ENCODE peak calls at places on chromosomes 11 and 22, in seven cellular contexts. One of them, this sample, is unnamed.

GRCh38 chr11:27699242-27699925 is 871 bp downstream of the BDNF start:
- DNase-seq in activated CD4-positive, CD25-positive, alpha-beta regulatory T cell: no peak
- DNase-seq in HAP-1: peak
- DNase-seq in ecto neural progenitor cell: peak
- DNase-seq in KG1: no peak
- DNase-seq in cardiac fibroblast: peak
- DNase-seq in HCEC 1CT: peak
- DNase-seq in this sample: no peak

GRCh38 chr22:29689872-29690213 is 30.0 kb upstream of the CABP7 start:
- DNase-seq in activated CD4-positive, CD25-positive, alpha-beta regulatory T cell: no peak
- DNase-seq in HAP-1: peak
- DNase-seq in ecto neural progenitor cell: peak
- DNase-seq in KG1: no peak
- DNase-seq in cardiac fibroblast: peak
- DNase-seq in HCEC 1CT: peak
- DNase-seq in this sample: peak

GRCh38 chr22:36036167-36036624 is 7.6 kb upstream of the RBFOX2 start:
- DNase-seq in activated CD4-positive, CD25-positive, alpha-beta regulatory T cell: no peak
- DNase-seq in HAP-1: peak
- DNase-seq in ecto neural progenitor cell: no peak
- DNase-seq in KG1: no peak
- DNase-seq in cardiac fibroblast: no peak
- DNase-seq in HCEC 1CT: no peak
- DNase-seq in this sample: no peak

GRCh38 chr11:73273246-73273890 is 1.2 kb downstream of the P2RY6 start:
- DNase-seq in activated CD4-positive, CD25-positive, alpha-beta regulatory T cell: no peak
- DNase-seq in HAP-1: no peak
- DNase-seq in ecto neural progenitor cell: peak
- DNase-seq in KG1: no peak
- DNase-seq in cardiac fibroblast: no peak
- DNase-seq in HCEC 1CT: no peak
- DNase-seq in this sample: no peak

GRCh38 chr11:72233773-72234513 is 9.4 kb downstream of the INPPL1 start:
- DNase-seq in activated CD4-positive, CD25-positive, alpha-beta regulatory T cell: no peak
- DNase-seq in HAP-1: no peak
- DNase-seq in ecto neural progenitor cell: no peak
- DNase-seq in KG1: no peak
- DNase-seq in cardiac fibroblast: no peak
- DNase-seq in HCEC 1CT: no peak
- DNase-seq in this sample: no peak

GRCh38 chr22:24599514-24599913 is 3.5 kb upstream of the GGT1 start:
- DNase-seq in activated CD4-positive, CD25-positive, alpha-beta regulatory T cell: no peak
- DNase-seq in HAP-1: no peak
- DNase-seq in ecto neural progenitor cell: no peak
- DNase-seq in KG1: no peak
- DNase-seq in cardiac fibroblast: no peak
- DNase-seq in HCEC 1CT: no peak
- DNase-seq in this sample: no peak

GRCh38 chr11:60838132-60838531 is 3.8 kb upstream of the CCDC86 start:
- DNase-seq in activated CD4-positive, CD25-positive, alpha-beta regulatory T cell: no peak
- DNase-seq in HAP-1: no peak
- DNase-seq in ecto neural progenitor cell: no peak
- DNase-seq in KG1: no peak
- DNase-seq in cardiac fibroblast: peak
- DNase-seq in HCEC 1CT: peak
- DNase-seq in this sample: no peak

GRCh38 chr22:41260871-41261270 is 20.1 kb upstream of the CHADL start:
- DNase-seq in activated CD4-positive, CD25-positive, alpha-beta regulatory T cell: no peak
- DNase-seq in HAP-1: no peak
- DNase-seq in ecto neural progenitor cell: no peak
- DNase-seq in KG1: no peak
- DNase-seq in cardiac fibroblast: no peak
- DNase-seq in HCEC 1CT: no peak
- DNase-seq in this sample: no peak

GRCh38 chr11:47861762-47862161 is 13.6 kb upstream of the NUP160 start:
- DNase-seq in activated CD4-positive, CD25-positive, alpha-beta regulatory T cell: no peak
- DNase-seq in HAP-1: no peak
- DNase-seq in ecto neural progenitor cell: no peak
- DNase-seq in KG1: no peak
- DNase-seq in cardiac fibroblast: peak
- DNase-seq in HCEC 1CT: peak
- DNase-seq in this sample: no peak

GRCh38 chr11:9030601-9031000 is 26.8 kb upstream of the NRIP3 start:
- DNase-seq in activated CD4-positive, CD25-positive, alpha-beta regulatory T cell: no peak
- DNase-seq in HAP-1: no peak
- DNase-seq in ecto neural progenitor cell: no peak
- DNase-seq in KG1: no peak
- DNase-seq in cardiac fibroblast: no peak
- DNase-seq in HCEC 1CT: no peak
- DNase-seq in this sample: no peak

GRCh38 chr22:40462195-40462988 is 92.0 kb downstream of the SGSM3 start:
- DNase-seq in activated CD4-positive, CD25-positive, alpha-beta regulatory T cell: no peak
- DNase-seq in HAP-1: no peak
- DNase-seq in ecto neural progenitor cell: no peak
- DNase-seq in KG1: no peak
- DNase-seq in cardiac fibroblast: no peak
- DNase-seq in HCEC 1CT: no peak
- DNase-seq in this sample: no peak

GRCh38 chr11:111632798-111633197 is 30.5 kb downstream of the SIK2 start:
- DNase-seq in activated CD4-positive, CD25-positive, alpha-beta regulatory T cell: no peak
- DNase-seq in HAP-1: no peak
- DNase-seq in ecto neural progenitor cell: no peak
- DNase-seq in KG1: no peak
- DNase-seq in cardiac fibroblast: no peak
- DNase-seq in HCEC 1CT: no peak
- DNase-seq in this sample: no peak

GRCh38 chr22:22666307-22667091 is 22.1 kb downstream of the GGTLC2 start:
- DNase-seq in activated CD4-positive, CD25-positive, alpha-beta regulatory T cell: no peak
- DNase-seq in HAP-1: peak
- DNase-seq in ecto neural progenitor cell: peak
- DNase-seq in KG1: no peak
- DNase-seq in cardiac fibroblast: peak
- DNase-seq in HCEC 1CT: peak
- DNase-seq in this sample: no peak

GRCh38 chr11:8105666-8106065 is 24.7 kb downstream of the TUB start:
- DNase-seq in activated CD4-positive, CD25-positive, alpha-beta regulatory T cell: no peak
- DNase-seq in HAP-1: no peak
- DNase-seq in ecto neural progenitor cell: no peak
- DNase-seq in KG1: no peak
- DNase-seq in cardiac fibroblast: peak
- DNase-seq in HCEC 1CT: no peak
- DNase-seq in this sample: no peak

GRCh38 chr11:133548641-133549040 is 16.3 kb upstream of the OPCML start:
- DNase-seq in activated CD4-positive, CD25-positive, alpha-beta regulatory T cell: no peak
- DNase-seq in HAP-1: no peak
- DNase-seq in ecto neural progenitor cell: no peak
- DNase-seq in KG1: no peak
- DNase-seq in cardiac fibroblast: no peak
- DNase-seq in HCEC 1CT: no peak
- DNase-seq in this sample: no peak

GRCh38 chr11:36371590-36371989 is 75.5 kb downstream of the PRR5L start:
- DNase-seq in activated CD4-positive, CD25-positive, alpha-beta regulatory T cell: no peak
- DNase-seq in HAP-1: no peak
- DNase-seq in ecto neural progenitor cell: no peak
- DNase-seq in KG1: no peak
- DNase-seq in cardiac fibroblast: no peak
- DNase-seq in HCEC 1CT: no peak
- DNase-seq in this sample: no peak